ENCODE peak calls at places on chromosomes 1 and 21, in six cellular contexts. A, P, X, Y, K and O are unnamed samples.
A peak's percentile ranks its signal among the peaks of the same experiment; 100 is the strongest.

GRCh38 chr1:107449326-107449725 is 308.5 kb downstream of the NTNG1 start:
- DNase-seq in A (no peak), Y (no peak), P (no peak), X (no peak), K (no peak), O (no peak)

GRCh38 chr1:211632808-211633522 is 42.5 kb downstream of the NEK2 start:
- DNase-seq in K (no peak), X (no peak), A (peak; percentile 75), P (peak; percentile 93), Y (no peak), O (peak; percentile 74)

GRCh38 chr1:43577647-43578542 is 47.2 kb downstream of the PTPRF start:
- DNase-seq in P (no peak), A (no peak), X (no peak), K (no peak), Y (no peak), O (no peak)

GRCh38 chr1:216183007-216183406 is 240.2 kb downstream of the USH2A start:
- DNase-seq in K (no peak), Y (no peak), A (no peak), X (no peak), P (no peak), O (no peak)

GRCh38 chr1:9901148-9902059 is 8.7 kb downstream of the CTNNBIP1 start:
- DNase-seq in K (no peak), X (no peak), Y (no peak), A (peak; percentile 57), P (peak; percentile 72), O (peak; percentile 47)

GRCh38 chr1:232635778-232636356 is 5.9 kb upstream of the SIPA1L2 start:
- DNase-seq in A (no peak), P (no peak), X (no peak), K (no peak), Y (peak; percentile 38), O (no peak)

GRCh38 chr1:53634571-53634979 is 104.4 kb downstream of the GLIS1 start:
- DNase-seq in A (no peak), K (no peak), Y (no peak), P (no peak), X (peak; percentile 37), O (peak; percentile 55)

GRCh38 chr1:42930178-42931107 is 28.2 kb downstream of the SLC2A1 start:
- DNase-seq in P (no peak), Y (no peak), K (no peak), X (no peak), A (no peak), O (no peak)

GRCh38 chr21:32351428-32351827 is 41.4 kb downstream of the URB1 start:
- DNase-seq in A (no peak), K (no peak), Y (no peak), X (no peak), P (no peak), O (no peak)

GRCh38 chr21:34611528-34611927 is 3.4 kb downstream of the RCAN1 start:
- DNase-seq in Y (no peak), A (no peak), P (no peak), X (no peak), K (no peak), O (no peak)

GRCh38 chr1:47201179-47201578 is 11.3 kb upstream of the PDZK1IP1 start:
- DNase-seq in P (no peak), K (no peak), A (no peak), Y (no peak), X (no peak), O (no peak)

GRCh38 chr1:205477759-205478247 is 22.0 kb upstream of the BLACAT1 start:
- DNase-seq in K (no peak), Y (no peak), X (no peak), P (peak; percentile 88), A (no peak), O (no peak)

GRCh38 chr1:176073524-176074157 is 133.4 kb downstream of the COP1 start:
- DNase-seq in K (no peak), P (peak; percentile 30), X (no peak), Y (no peak), A (peak; percentile 41), O (no peak)

GRCh38 chr1:27563407-27564263 is 40.3 kb downstream of the AHDC1 start:
- DNase-seq in A (peak; percentile 76), K (peak; percentile 74), P (peak; percentile 96), Y (no peak), X (no peak), O (no peak)

GRCh38 chr1:143720087-143721023 is 251.4 kb downstream of the FAM72C start:
- DNase-seq in K (peak; percentile 23), A (no peak), P (peak; percentile 48), X (peak; percentile 37), Y (no peak), O (no peak)

GRCh38 chr1:181062800-181063428 is 25.6 kb upstream of the IER5 start:
- DNase-seq in P (no peak), K (peak; percentile 39), X (no peak), A (no peak), Y (no peak), O (no peak)

GRCh38 chr1:152760551-152761190 is 2.8 kb downstream of the KPRP start:
- DNase-seq in A (no peak), X (no peak), Y (no peak), K (no peak), P (no peak), O (no peak)

GRCh38 chr21:16579538-16579937 is 849.8 kb downstream of the USP25 start:
- DNase-seq in K (no peak), A (no peak), X (no peak), P (no peak), Y (no peak), O (no peak)

GRCh38 chr1:222167111-222167510 is 380.8 kb downstream of the HHIPL2 start:
- DNase-seq in P (peak; percentile 61), Y (no peak), X (no peak), A (no peak), K (peak; percentile 18), O (no peak)

GRCh38 chr1:34479731-34480130 is 275.1 kb upstream of the GJB5 start:
- DNase-seq in Y (no peak), K (no peak), A (no peak), P (no peak), X (no peak), O (no peak)

GRCh38 chr1:155049651-155050559 is 1.2 kb upstream of the ADAM15 start:
- DNase-seq in K (no peak), P (no peak), A (no peak), X (no peak), Y (no peak), O (no peak)

GRCh38 chr21:37658994-37659458 is 257.2 kb downstream of the KCNJ6 start:
- DNase-seq in K (peak; percentile 38), X (no peak), Y (no peak), A (no peak), P (peak; percentile 59), O (no peak)

GRCh38 chr1:246343251-246343650 is 163.8 kb downstream of the SMYD3 start:
- DNase-seq in Y (no peak), K (no peak), P (no peak), X (no peak), A (no peak), O (no peak)

GRCh38 chr1:187474266-187474665 is 645.5 kb downstream of the PLA2G4A start:
- DNase-seq in Y (no peak), X (no peak), K (no peak), A (no peak), P (no peak), O (no peak)

GRCh38 chr1:214957330-214958137 is 125.0 kb upstream of the KCNK2 start:
- DNase-seq in Y (no peak), P (peak; percentile 11), K (no peak), X (no peak), A (no peak), O (no peak)

GRCh38 chr1:2046953-2047748 is 3.1 kb upstream of the PRKCZ start:
- DNase-seq in X (no peak), A (no peak), K (no peak), P (no peak), Y (no peak), O (no peak)

GRCh38 chr1:201751872-201752271 is 77.1 kb upstream of the IPO9 start:
- DNase-seq in Y (no peak), K (no peak), X (no peak), P (no peak), A (no peak), O (no peak)

GRCh38 chr1:237903961-237904360 is 13.2 kb upstream of the ZP4 start:
- DNase-seq in Y (no peak), X (no peak), A (no peak), P (no peak), K (no peak), O (no peak)

GRCh38 chr1:237895630-237896029 is 4.9 kb upstream of the ZP4 start:
- DNase-seq in K (no peak), Y (no peak), A (no peak), P (no peak), X (no peak), O (no peak)

GRCh38 chr1:237901284-237901870 is 10.7 kb upstream of the ZP4 start:
- DNase-seq in A (no peak), Y (no peak), X (no peak), K (no peak), P (peak; percentile 32), O (no peak)
- TF ChIP-seq CTCF in A (peak; percentile 41), Y (peak; percentile 18), X (peak; percentile 58), K (peak; percentile 14), P (peak; percentile 40), O (peak; percentile 58)

DNA sequence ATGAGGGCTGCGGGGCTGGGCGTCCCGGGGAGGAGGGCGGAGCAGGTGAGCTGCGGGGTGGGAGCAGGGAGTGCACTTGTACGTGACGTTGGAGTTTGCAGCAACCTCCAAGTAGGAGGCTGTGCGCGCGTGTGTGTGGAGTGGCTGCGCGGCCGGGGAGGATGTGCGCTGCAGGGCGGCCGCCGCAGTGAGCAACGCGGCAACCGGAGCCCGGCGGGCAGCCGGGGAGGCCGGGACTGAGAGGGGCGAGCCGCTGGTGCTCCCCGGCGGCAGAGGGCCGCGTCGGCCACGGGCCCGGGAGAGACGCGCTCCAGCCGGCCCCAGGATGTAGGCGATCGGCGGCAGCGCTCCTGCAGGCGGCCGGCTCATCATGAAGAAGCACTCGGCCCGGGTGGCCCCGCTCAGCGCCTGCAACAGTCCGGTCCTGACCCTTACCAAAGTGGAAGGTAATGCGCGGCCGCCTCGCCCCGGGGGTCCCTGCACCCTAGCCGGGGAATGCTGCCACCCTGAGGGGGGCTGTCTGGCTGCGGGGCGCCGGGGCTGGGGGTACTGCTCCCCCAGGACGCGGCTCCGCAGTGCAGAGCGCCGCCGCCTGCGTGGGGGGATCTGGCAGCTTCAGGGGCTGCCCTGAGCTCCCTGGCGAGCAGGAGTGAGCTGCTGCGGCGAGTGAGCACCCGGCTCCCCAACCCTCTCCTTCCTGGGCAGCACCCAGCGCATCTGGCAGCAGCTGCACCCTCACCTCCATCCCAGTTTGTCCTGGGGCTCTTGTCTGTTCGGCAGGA is 158.9 kb upstream of the COA6 start:
- DNase-seq in Y (no peak), P (peak; percentile 75), K (peak; percentile 26), A (peak; percentile 13), X (peak; percentile 53), O (no peak)
- TF ChIP-seq CTCF in Y (no peak), P (no peak), K (no peak), A (no peak), X (no peak), O (no peak)

DNA sequence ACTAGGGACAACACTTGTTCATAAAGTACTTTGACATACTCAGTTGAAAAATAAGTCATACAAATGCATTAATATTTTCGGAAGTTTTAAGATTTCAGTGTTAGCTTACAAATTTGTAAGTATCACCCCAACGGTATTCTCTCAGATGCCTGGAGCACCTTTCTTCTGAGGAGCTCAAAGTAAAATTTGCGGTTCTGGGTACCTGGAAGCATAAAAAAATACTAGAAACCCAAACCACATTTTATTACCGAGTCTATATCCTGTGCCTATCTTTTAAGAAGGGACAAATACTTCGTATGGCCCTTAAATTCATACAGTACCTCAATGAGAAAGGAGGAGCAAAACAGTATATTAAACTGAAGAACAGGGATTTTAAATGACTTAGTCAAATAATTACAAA is 10.2 kb downstream of the SRSF4 start:
- DNase-seq in Y (no peak), A (no peak), P (no peak), X (no peak), K (no peak), O (no peak)
- TF ChIP-seq CTCF in Y (no peak), A (no peak), P (no peak), X (no peak), K (no peak), O (no peak)

GRCh38 chr1:18949689-18950414 is 6.6 kb downstream of the IFFO2 start:
- DNase-seq in P (no peak), X (no peak), K (peak; percentile 47), A (peak; percentile 71), Y (peak; percentile 52), O (no peak)
- TF ChIP-seq CTCF in P (peak; percentile 1), X (no peak), K (no peak), A (peak; percentile 35), Y (no peak), O (peak; percentile 67)